ENCODE peak calls at places on chromosomes 16 and 17, in seven cellular contexts. One of them, this sample, is unnamed.

GRCh38 chr16:68093816-68094613 is 8.8 kb downstream of the NFATC3 start:
- DNase-seq in colonic mucosa: no peak
- DNase-seq in CD8-positive, alpha-beta T cell: no peak
- DNase-seq in cardiac fibroblast: peak; percentile 52
- DNase-seq in mucosa of descending colon: no peak
- DNase-seq in IMR-90: peak; percentile 69
- DNase-seq in endothelial cell of umbilical vein: no peak
- DNase-seq in this sample: no peak

GRCh38 chr17:57636985-57637667 is 108.0 kb downstream of the CCDC182 start:
- DNase-seq in CD8-positive, alpha-beta T cell: no peak
- DNase-seq in endothelial cell of umbilical vein: no peak
- DNase-seq in cardiac fibroblast: no peak
- DNase-seq in colonic mucosa: no peak
- DNase-seq in IMR-90: peak; percentile 70
- DNase-seq in mucosa of descending colon: no peak
- DNase-seq in this sample: no peak

GRCh38 chr16:69799601-69800000 is 37.5 kb downstream of the WWP2 start:
- DNase-seq in endothelial cell of umbilical vein: no peak
- DNase-seq in CD8-positive, alpha-beta T cell: no peak
- DNase-seq in colonic mucosa: no peak
- DNase-seq in cardiac fibroblast: no peak
- DNase-seq in IMR-90: peak; percentile 75
- DNase-seq in mucosa of descending colon: no peak
- DNase-seq in this sample: no peak

GRCh38 chr17:78526231-78527025 is 50.8 kb downstream of the DNAH17 start:
- DNase-seq in IMR-90: no peak
- DNase-seq in CD8-positive, alpha-beta T cell: no peak
- DNase-seq in colonic mucosa: peak; percentile 47
- DNase-seq in cardiac fibroblast: no peak
- DNase-seq in endothelial cell of umbilical vein: no peak
- DNase-seq in mucosa of descending colon: peak; percentile 36
- DNase-seq in this sample: no peak

GRCh38 chr17:40373324-40373723 is 8.8 kb upstream of the GJD3 start:
- DNase-seq in mucosa of descending colon: no peak
- DNase-seq in colonic mucosa: no peak
- DNase-seq in endothelial cell of umbilical vein: no peak
- DNase-seq in CD8-positive, alpha-beta T cell: no peak
- DNase-seq in cardiac fibroblast: peak; percentile 83
- DNase-seq in IMR-90: peak; percentile 83
- DNase-seq in this sample: no peak

GRCh38 chr17:73455050-73455687 is 143.4 kb upstream of the CDC42EP4 start:
- DNase-seq in cardiac fibroblast: no peak
- DNase-seq in endothelial cell of umbilical vein: no peak
- DNase-seq in colonic mucosa: peak; percentile 40
- DNase-seq in mucosa of descending colon: peak; percentile 44
- DNase-seq in CD8-positive, alpha-beta T cell: no peak
- DNase-seq in IMR-90: no peak
- DNase-seq in this sample: no peak

GRCh38 chr16:20023190-20023589 is 50.5 kb downstream of the GPR139 start:
- DNase-seq in cardiac fibroblast: peak; percentile 7
- DNase-seq in CD8-positive, alpha-beta T cell: no peak
- DNase-seq in IMR-90: peak; percentile 17
- DNase-seq in colonic mucosa: no peak
- DNase-seq in endothelial cell of umbilical vein: peak; percentile 6
- DNase-seq in mucosa of descending colon: no peak
- DNase-seq in this sample: no peak

GRCh38 chr16:30377812-30378235 is 3.2 kb downstream of the MYL11 start:
- DNase-seq in IMR-90: peak; percentile 85
- DNase-seq in cardiac fibroblast: peak; percentile 94
- DNase-seq in colonic mucosa: peak; percentile 94
- DNase-seq in mucosa of descending colon: peak; percentile 94
- DNase-seq in CD8-positive, alpha-beta T cell: peak; percentile 92
- DNase-seq in endothelial cell of umbilical vein: peak; percentile 92
- DNase-seq in this sample: peak; percentile 72

GRCh38 chr16:81652798-81653505 is 126.1 kb upstream of the PLCG2 start:
- DNase-seq in mucosa of descending colon: no peak
- DNase-seq in colonic mucosa: no peak
- DNase-seq in CD8-positive, alpha-beta T cell: no peak
- DNase-seq in cardiac fibroblast: no peak
- DNase-seq in endothelial cell of umbilical vein: no peak
- DNase-seq in IMR-90: no peak
- DNase-seq in this sample: peak; percentile 5

GRCh38 chr17:62648247-62648953 is 20.9 kb downstream of the MRC2 start:
- DNase-seq in colonic mucosa: no peak
- DNase-seq in IMR-90: peak; percentile 29
- DNase-seq in CD8-positive, alpha-beta T cell: no peak
- DNase-seq in mucosa of descending colon: no peak
- DNase-seq in cardiac fibroblast: no peak
- DNase-seq in endothelial cell of umbilical vein: no peak
- DNase-seq in this sample: no peak

GRCh38 chr16:5216681-5217080 is 119.1 kb upstream of the EEF2KMT start:
- DNase-seq in cardiac fibroblast: no peak
- DNase-seq in CD8-positive, alpha-beta T cell: no peak
- DNase-seq in IMR-90: no peak
- DNase-seq in colonic mucosa: no peak
- DNase-seq in mucosa of descending colon: no peak
- DNase-seq in endothelial cell of umbilical vein: no peak
- DNase-seq in this sample: no peak

GRCh38 chr17:335691-336090 is 16.9 kb downstream of the RPH3AL start:
- DNase-seq in endothelial cell of umbilical vein: no peak
- DNase-seq in colonic mucosa: no peak
- DNase-seq in mucosa of descending colon: peak; percentile 24
- DNase-seq in IMR-90: no peak
- DNase-seq in CD8-positive, alpha-beta T cell: no peak
- DNase-seq in cardiac fibroblast: no peak
- DNase-seq in this sample: no peak

GRCh38 chr16:80526418-80527061 is 14.3 kb upstream of the DYNLRB2 start:
- DNase-seq in cardiac fibroblast: peak; percentile 74
- DNase-seq in endothelial cell of umbilical vein: peak; percentile 66
- DNase-seq in IMR-90: peak; percentile 55
- DNase-seq in mucosa of descending colon: peak; percentile 23
- DNase-seq in colonic mucosa: peak; percentile 54
- DNase-seq in CD8-positive, alpha-beta T cell: peak; percentile 49
- DNase-seq in this sample: peak; percentile 29

GRCh38 chr17:43327421-43327820 is 71.4 kb upstream of the ARL4D start:
- DNase-seq in CD8-positive, alpha-beta T cell: no peak
- DNase-seq in IMR-90: peak; percentile 20
- DNase-seq in cardiac fibroblast: no peak
- DNase-seq in colonic mucosa: no peak
- DNase-seq in endothelial cell of umbilical vein: no peak
- DNase-seq in mucosa of descending colon: no peak
- DNase-seq in this sample: no peak

GRCh38 chr16:2514333-2515179 is 804 bp downstream of the ATP6V0C start:
- DNase-seq in endothelial cell of umbilical vein: no peak
- DNase-seq in IMR-90: no peak
- DNase-seq in colonic mucosa: no peak
- DNase-seq in cardiac fibroblast: no peak
- DNase-seq in CD8-positive, alpha-beta T cell: peak; percentile 38
- DNase-seq in mucosa of descending colon: peak; percentile 71
- DNase-seq in this sample: no peak

GRCh38 chr17:67171560-67171959 is 73.4 kb downstream of the HELZ start:
- DNase-seq in cardiac fibroblast: no peak
- DNase-seq in endothelial cell of umbilical vein: peak; percentile 13
- DNase-seq in CD8-positive, alpha-beta T cell: no peak
- DNase-seq in colonic mucosa: no peak
- DNase-seq in IMR-90: no peak
- DNase-seq in mucosa of descending colon: no peak
- DNase-seq in this sample: peak; percentile 72

GRCh38 chr16:23959069-23959800 is 123.5 kb downstream of the PRKCB start:
- DNase-seq in mucosa of descending colon: no peak
- DNase-seq in cardiac fibroblast: no peak
- DNase-seq in CD8-positive, alpha-beta T cell: no peak
- DNase-seq in endothelial cell of umbilical vein: no peak
- DNase-seq in IMR-90: no peak
- DNase-seq in colonic mucosa: no peak
- DNase-seq in this sample: no peak

GRCh38 chr17:78933025-78933958 is 8.1 kb upstream of the TIMP2 start:
- DNase-seq in cardiac fibroblast: peak; percentile 96
- DNase-seq in IMR-90: peak; percentile 99
- DNase-seq in colonic mucosa: peak; percentile 40
- DNase-seq in mucosa of descending colon: no peak
- DNase-seq in CD8-positive, alpha-beta T cell: peak; percentile 36
- DNase-seq in endothelial cell of umbilical vein: peak; percentile 95
- DNase-seq in this sample: peak; percentile 44

GRCh38 chr17:82534401-82534812 is 14.9 kb downstream of the FOXK2 start:
- DNase-seq in mucosa of descending colon: no peak
- DNase-seq in colonic mucosa: no peak
- DNase-seq in IMR-90: no peak
- DNase-seq in endothelial cell of umbilical vein: no peak
- DNase-seq in cardiac fibroblast: no peak
- DNase-seq in CD8-positive, alpha-beta T cell: no peak
- DNase-seq in this sample: no peak

GRCh38 chr17:45129426-45129939 is 2.8 kb downstream of the PLCD3 start:
- DNase-seq in endothelial cell of umbilical vein: no peak
- DNase-seq in mucosa of descending colon: peak; percentile 66
- DNase-seq in colonic mucosa: peak; percentile 55
- DNase-seq in IMR-90: no peak
- DNase-seq in cardiac fibroblast: no peak
- DNase-seq in CD8-positive, alpha-beta T cell: no peak
- DNase-seq in this sample: no peak

GRCh38 chr16:31361201-31362110 is 6.5 kb downstream of the ITGAX start:
- DNase-seq in endothelial cell of umbilical vein: no peak
- DNase-seq in CD8-positive, alpha-beta T cell: no peak
- DNase-seq in colonic mucosa: no peak
- DNase-seq in mucosa of descending colon: no peak
- DNase-seq in cardiac fibroblast: no peak
- DNase-seq in IMR-90: no peak
- DNase-seq in this sample: no peak

GRCh38 chr17:40015005-40015997 is at the start of gene CSF3:
- DNase-seq in cardiac fibroblast: peak; percentile 32
- DNase-seq in CD8-positive, alpha-beta T cell: no peak
- DNase-seq in colonic mucosa: peak; percentile 75
- DNase-seq in mucosa of descending colon: peak; percentile 76
- DNase-seq in endothelial cell of umbilical vein: peak; percentile 31
- DNase-seq in IMR-90: no peak
- DNase-seq in this sample: no peak

GRCh38 chr16:884232-884631 is 83.7 kb upstream of the GNG13 start:
- DNase-seq in mucosa of descending colon: no peak
- DNase-seq in colonic mucosa: no peak
- DNase-seq in CD8-positive, alpha-beta T cell: no peak
- DNase-seq in IMR-90: no peak
- DNase-seq in cardiac fibroblast: no peak
- DNase-seq in endothelial cell of umbilical vein: no peak
- DNase-seq in this sample: no peak

GRCh38 chr16:885391-885790 is 84.9 kb upstream of the GNG13 start:
- DNase-seq in CD8-positive, alpha-beta T cell: no peak
- DNase-seq in endothelial cell of umbilical vein: no peak
- DNase-seq in cardiac fibroblast: no peak
- DNase-seq in colonic mucosa: no peak
- DNase-seq in mucosa of descending colon: no peak
- DNase-seq in IMR-90: no peak
- DNase-seq in this sample: no peak

GRCh38 chr16:887846-888245 is 82.9 kb downstream of the LMF1 start:
- DNase-seq in colonic mucosa: no peak
- DNase-seq in CD8-positive, alpha-beta T cell: no peak
- DNase-seq in IMR-90: no peak
- DNase-seq in endothelial cell of umbilical vein: no peak
- DNase-seq in cardiac fibroblast: no peak
- DNase-seq in mucosa of descending colon: no peak
- DNase-seq in this sample: no peak

GRCh38 chr16:886802-887731 is 83.7 kb downstream of the LMF1 start:
- DNase-seq in IMR-90: no peak
- DNase-seq in cardiac fibroblast: no peak
- DNase-seq in mucosa of descending colon: peak; percentile 5
- DNase-seq in colonic mucosa: no peak
- DNase-seq in CD8-positive, alpha-beta T cell: no peak
- DNase-seq in endothelial cell of umbilical vein: peak; percentile 9
- DNase-seq in this sample: no peak

GRCh38 chr16:886084-886543 is 84.7 kb downstream of the LMF1 start:
- DNase-seq in endothelial cell of umbilical vein: peak; percentile 26
- DNase-seq in colonic mucosa: no peak
- DNase-seq in cardiac fibroblast: no peak
- DNase-seq in IMR-90: peak; percentile 5
- DNase-seq in mucosa of descending colon: peak; percentile 7
- DNase-seq in CD8-positive, alpha-beta T cell: no peak
- DNase-seq in this sample: no peak
- H3K4me3 ChIP-seq in endothelial cell of umbilical vein: no peak overlapping the region
- H3K4me3 ChIP-seq in colonic mucosa: no peak overlapping the region
- H3K4me3 ChIP-seq in cardiac fibroblast: no peak overlapping the region
- H3K4me3 ChIP-seq in IMR-90: no peak overlapping the region
- H3K4me3 ChIP-seq in mucosa of descending colon: no peak overlapping the region
- H3K4me3 ChIP-seq in CD8-positive, alpha-beta T cell: no peak overlapping the region
- H3K4me3 ChIP-seq in this sample: no peak overlapping the region

GRCh38 chr17:16456770-16457316 is 35.1 kb downstream of the LRRC75A start:
- DNase-seq in IMR-90: no peak
- DNase-seq in endothelial cell of umbilical vein: no peak
- DNase-seq in colonic mucosa: no peak
- DNase-seq in cardiac fibroblast: no peak
- DNase-seq in CD8-positive, alpha-beta T cell: no peak
- DNase-seq in mucosa of descending colon: no peak
- DNase-seq in this sample: no peak
- TF ChIP-seq CTCF in IMR-90: no peak
- TF ChIP-seq CTCF in endothelial cell of umbilical vein: no peak
- TF ChIP-seq CTCF in colonic mucosa: no peak
- TF ChIP-seq CTCF in cardiac fibroblast: no peak
- TF ChIP-seq CTCF in CD8-positive, alpha-beta T cell: no peak
- TF ChIP-seq CTCF in mucosa of descending colon: no peak
- TF ChIP-seq CTCF in this sample: no peak

DNA sequence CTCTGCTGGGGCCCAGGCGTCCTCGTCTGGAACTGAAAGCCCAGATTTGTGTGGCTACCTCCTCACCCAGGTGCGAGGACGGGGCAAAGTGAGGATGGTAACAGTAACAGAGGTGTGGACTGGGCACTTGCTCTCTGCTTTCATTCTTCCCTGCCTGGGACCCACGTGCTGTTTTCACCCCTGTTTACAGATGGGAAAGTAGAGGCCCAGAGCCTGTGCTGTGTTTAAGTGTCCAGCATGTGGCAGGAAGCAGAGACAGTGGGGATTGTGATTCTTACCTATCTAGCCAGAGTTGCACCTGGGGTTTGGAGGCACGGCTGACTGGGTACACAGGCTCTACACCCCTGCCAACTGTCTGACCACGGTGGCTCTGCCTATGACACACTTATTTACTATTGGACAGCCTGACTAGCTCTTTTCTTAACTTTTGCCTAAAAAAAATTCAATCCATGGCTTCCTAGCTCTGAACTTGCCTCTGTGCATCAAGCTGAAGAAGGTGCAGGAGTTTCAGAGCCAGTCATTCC is 155.4 kb downstream of the CLEC16A start:
- DNase-seq in CD8-positive, alpha-beta T cell: no peak
- DNase-seq in endothelial cell of umbilical vein: no peak
- DNase-seq in cardiac fibroblast: no peak
- DNase-seq in colonic mucosa: no peak
- DNase-seq in IMR-90: no peak
- DNase-seq in mucosa of descending colon: no peak
- DNase-seq in this sample: no peak
- H3K4me3 ChIP-seq in CD8-positive, alpha-beta T cell: no peak overlapping the region
- H3K4me3 ChIP-seq in endothelial cell of umbilical vein: no peak overlapping the region
- H3K4me3 ChIP-seq in cardiac fibroblast: no peak overlapping the region
- H3K4me3 ChIP-seq in colonic mucosa: no peak overlapping the region
- H3K4me3 ChIP-seq in IMR-90: no peak overlapping the region
- H3K4me3 ChIP-seq in mucosa of descending colon: no peak overlapping the region
- H3K4me3 ChIP-seq in this sample: no peak overlapping the region

DNA sequence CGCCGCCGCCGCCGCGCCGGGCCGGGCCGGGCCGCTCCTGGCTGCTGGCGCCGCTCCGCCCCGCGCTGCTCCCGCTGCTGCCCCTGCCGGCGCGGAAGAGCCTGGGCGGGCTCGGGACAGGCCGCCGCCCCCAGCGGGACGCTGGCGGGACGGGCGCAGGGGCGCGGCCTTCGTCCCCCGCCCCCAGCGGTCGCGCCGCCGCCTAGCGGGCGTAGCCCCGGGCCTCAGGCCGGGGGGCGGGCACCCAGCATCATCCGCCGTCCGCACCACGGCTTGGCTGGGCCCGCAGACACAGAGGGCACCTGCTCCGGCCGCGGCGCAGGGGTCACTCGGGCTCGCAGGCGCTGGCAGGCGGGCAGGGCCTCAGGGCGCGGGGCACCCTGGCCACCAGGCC is at the start of gene AMFR:
- DNase-seq in cardiac fibroblast: peak; percentile 89
- DNase-seq in IMR-90: peak; percentile 80
- DNase-seq in mucosa of descending colon: peak; percentile 82
- DNase-seq in colonic mucosa: peak; percentile 51
- DNase-seq in endothelial cell of umbilical vein: peak; percentile 67
- DNase-seq in CD8-positive, alpha-beta T cell: peak; percentile 62
- DNase-seq in this sample: peak; percentile 24
- TF ChIP-seq CTCF in cardiac fibroblast: peak; percentile 18
- TF ChIP-seq CTCF in IMR-90: peak; percentile 51
- TF ChIP-seq CTCF in mucosa of descending colon: peak; percentile 56
- TF ChIP-seq CTCF in colonic mucosa: no peak
- TF ChIP-seq CTCF in endothelial cell of umbilical vein: peak; percentile 46
- TF ChIP-seq CTCF in CD8-positive, alpha-beta T cell: peak; percentile 45
- TF ChIP-seq CTCF in this sample: peak; percentile 45

This sample was measured in GM12864.